ENCODE peak calls at places on chromosome 9, in ten cellular contexts. Y, B, J, H, Z, M, F, C, W and N are unnamed samples.

GRCh38 chr9:122922713-122923112 is 8.6 kb downstream of the ZBTB26 start:
- DNase-seq in B (no peak), M (no peak), H (no peak), W (no peak), F (no peak), Y (no peak), J (no peak), C (no peak), Z (no peak), N (no peak)

GRCh38 chr9:19130436-19130835 is 3.1 kb upstream of the PLIN2 start:
- DNase-seq in J (no peak), F (no peak), Y (no peak), Z (no peak), H (no peak), M (no peak), C (no peak), W (no peak), B (no peak), N (peak; percentile 74)

GRCh38 chr9:71795097-71795807 is 26.9 kb upstream of the CEMIP2 start:
- DNase-seq in B (no peak), M (no peak), C (no peak), Z (no peak), W (no peak), F (no peak), Y (no peak), H (no peak), J (no peak), N (no peak)

GRCh38 chr9:123250504-123250903 is 17.9 kb downstream of the STRBP start:
- DNase-seq in F (no peak), W (no peak), Z (no peak), Y (no peak), H (no peak), J (no peak), B (no peak), C (no peak), M (no peak), N (no peak)

GRCh38 chr9:38254756-38255155 is 137.7 kb upstream of the ALDH1B1 start:
- DNase-seq in M (no peak), J (no peak), H (no peak), Z (no peak), W (no peak), F (no peak), C (no peak), B (no peak), Y (no peak), N (no peak)

GRCh38 chr9:129669141-129669718 is 3.8 kb downstream of the PRRX2 start:
- DNase-seq in Y (no peak), B (no peak), J (peak; percentile 52), M (no peak), C (no peak), H (no peak), Z (no peak), F (no peak), W (peak; percentile 5), N (peak; percentile 67)

GRCh38 chr9:5231212-5231611 is at the start of gene INSL4:
- DNase-seq in H (no peak), F (no peak), B (no peak), Y (no peak), Z (no peak), C (no peak), W (peak; percentile 61), M (no peak), J (no peak), N (peak; percentile 5)

GRCh38 chr9:83583151-83584014 is 39.6 kb upstream of the IDNK start:
- DNase-seq in M (no peak), Z (peak; percentile 24), B (peak; percentile 72), F (peak; percentile 51), W (peak; percentile 64), C (peak; percentile 64), H (peak; percentile 47), J (peak; percentile 60), Y (peak; percentile 27), N (peak; percentile 87)

DNA sequence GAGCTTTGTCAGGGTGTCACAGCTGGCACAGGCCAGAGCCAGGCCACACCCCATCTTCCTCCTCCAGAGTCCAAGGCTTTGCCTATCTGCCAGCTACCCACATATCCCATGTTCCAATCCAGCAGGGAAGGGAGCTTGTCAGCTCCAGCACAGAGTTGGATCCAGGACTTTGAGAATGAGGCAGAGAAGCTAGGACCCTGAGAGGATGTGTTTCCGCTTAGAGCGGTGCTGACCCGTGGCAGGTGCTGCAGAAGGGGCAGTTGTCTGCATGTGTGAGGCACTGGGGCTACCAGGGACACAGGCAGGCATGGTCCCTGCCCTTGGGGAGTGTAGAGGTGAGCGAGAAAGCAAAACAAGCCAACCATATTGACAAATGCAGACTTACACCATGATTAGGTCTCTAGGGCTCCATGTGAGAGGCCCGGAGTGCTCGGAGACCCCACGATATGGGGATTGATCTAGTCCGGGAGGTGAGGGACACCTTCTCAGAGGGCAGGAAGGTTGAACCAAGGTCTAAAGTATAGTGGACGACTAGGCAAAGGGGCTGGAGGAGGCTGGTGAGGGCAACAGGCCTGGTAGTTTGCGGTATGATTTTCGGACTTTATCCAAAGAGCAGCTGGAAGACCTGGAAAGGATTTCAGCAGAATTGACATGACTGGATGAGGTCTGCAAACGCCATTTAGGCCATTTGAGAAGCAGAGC is 30.9 kb downstream of the COL27A1 start:
- DNase-seq in F (no peak), H (no peak), C (no peak), Y (no peak), B (no peak), J (no peak), W (no peak), Z (no peak), M (no peak), N (no peak)
- TF ChIP-seq CTCF in F (no peak), H (no peak), C (no peak), Y (no peak), B (no peak), J (no peak), W (no peak), Z (no peak), M (no peak), N (no peak)

GRCh38 chr9:95316794-95317118 is 753 bp downstream of the FANCC start:
- DNase-seq in Z (no peak), B (peak; percentile 70), Y (peak; percentile 80), C (peak; percentile 33), W (peak; percentile 76), M (peak; percentile 87), H (peak; percentile 78), J (peak; percentile 65), F (peak; percentile 37), N (peak; percentile 37)

GRCh38 chr9:95315108-95315746 is 2.3 kb downstream of the FANCC start:
- DNase-seq in Z (no peak), Y (no peak), W (no peak), J (no peak), H (peak; percentile 24), M (no peak), F (no peak), C (no peak), B (no peak), N (no peak)

GRCh38 chr9:95311956-95312355 is 5.6 kb downstream of the FANCC start:
- DNase-seq in Z (no peak), F (no peak), Y (no peak), M (no peak), H (no peak), W (no peak), J (no peak), B (no peak), C (no peak), N (no peak)

GRCh38 chr9:95316274-95316673 is 1.2 kb downstream of the FANCC start:
- DNase-seq in C (no peak), M (no peak), J (no peak), Z (no peak), B (no peak), W (no peak), F (no peak), H (no peak), Y (no peak), N (no peak)

GRCh38 chr9:95313010-95313498 is 4.5 kb downstream of the FANCC start:
- DNase-seq in W (peak; percentile 88), H (peak; percentile 75), B (peak; percentile 63), C (peak; percentile 29), F (peak; percentile 18), Z (no peak), J (peak; percentile 55), Y (peak; percentile 83), M (peak; percentile 89), N (peak; percentile 62)
- H3K4me3 ChIP-seq in W (peak overlapping the region; percentile 67), H (peak overlapping the region; percentile 21), B (peak overlapping the region; percentile 53), C (peak overlapping the region; percentile 11), F (peak overlapping the region; percentile 26), Z (no peak overlapping the region), J (peak overlapping the region; percentile 36), Y (peak overlapping the region; percentile 20), M (peak overlapping the region; percentile 41), N (peak overlapping the region; percentile 59)

GRCh38 chr9:135486267-135487065 is 6.9 kb downstream of the PPP1R26 start:
- DNase-seq in H (no peak), M (no peak), Z (no peak), W (no peak), F (no peak), J (no peak), Y (no peak), B (no peak), C (no peak), N (no peak)

GRCh38 chr9:135485385-135485784 is 5.8 kb downstream of the PPP1R26 start:
- DNase-seq in C (no peak), Z (no peak), B (no peak), J (no peak), Y (no peak), W (no peak), M (no peak), H (no peak), F (no peak), N (no peak)

GRCh38 chr9:135484460-135485277 is 5.1 kb downstream of the PPP1R26 start:
- DNase-seq in W (no peak), Z (no peak), Y (no peak), F (no peak), C (no peak), B (no peak), M (no peak), H (no peak), J (no peak), N (no peak)

GRCh38 chr9:135487281-135488012 is 7.9 kb downstream of the PPP1R26 start:
- DNase-seq in B (no peak), C (no peak), M (no peak), Y (no peak), Z (no peak), F (no peak), J (no peak), W (no peak), H (no peak), N (no peak)

DNA sequence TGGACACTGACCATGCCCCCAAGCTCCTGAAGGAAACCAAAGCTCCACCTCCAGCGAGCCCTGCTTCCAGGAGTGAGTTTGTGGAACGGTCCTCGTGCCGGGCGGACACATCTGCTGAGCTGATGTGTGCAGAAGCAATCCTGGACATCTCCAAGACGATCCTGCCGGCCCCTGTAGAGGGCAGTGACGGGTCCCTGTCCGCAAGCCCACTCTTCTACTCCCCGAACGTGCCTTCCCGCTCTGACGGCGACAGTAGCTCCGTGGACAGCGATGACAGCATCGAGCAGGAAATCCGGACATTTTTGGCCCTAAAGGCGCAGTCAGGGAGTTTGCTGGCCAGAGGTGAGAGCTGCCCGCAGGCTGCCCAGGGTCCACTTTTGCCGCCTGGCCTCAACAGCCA is 6.2 kb downstream of the PPP1R26 start:
- DNase-seq in Z (no peak), M (no peak), C (no peak), W (no peak), H (no peak), J (no peak), Y (no peak), B (no peak), F (no peak), N (no peak)
- TF ChIP-seq CTCF in Z (no peak), M (no peak), C (no peak), W (no peak), H (no peak), J (no peak), Y (no peak), B (no peak), F (no peak), N (no peak)

DNA sequence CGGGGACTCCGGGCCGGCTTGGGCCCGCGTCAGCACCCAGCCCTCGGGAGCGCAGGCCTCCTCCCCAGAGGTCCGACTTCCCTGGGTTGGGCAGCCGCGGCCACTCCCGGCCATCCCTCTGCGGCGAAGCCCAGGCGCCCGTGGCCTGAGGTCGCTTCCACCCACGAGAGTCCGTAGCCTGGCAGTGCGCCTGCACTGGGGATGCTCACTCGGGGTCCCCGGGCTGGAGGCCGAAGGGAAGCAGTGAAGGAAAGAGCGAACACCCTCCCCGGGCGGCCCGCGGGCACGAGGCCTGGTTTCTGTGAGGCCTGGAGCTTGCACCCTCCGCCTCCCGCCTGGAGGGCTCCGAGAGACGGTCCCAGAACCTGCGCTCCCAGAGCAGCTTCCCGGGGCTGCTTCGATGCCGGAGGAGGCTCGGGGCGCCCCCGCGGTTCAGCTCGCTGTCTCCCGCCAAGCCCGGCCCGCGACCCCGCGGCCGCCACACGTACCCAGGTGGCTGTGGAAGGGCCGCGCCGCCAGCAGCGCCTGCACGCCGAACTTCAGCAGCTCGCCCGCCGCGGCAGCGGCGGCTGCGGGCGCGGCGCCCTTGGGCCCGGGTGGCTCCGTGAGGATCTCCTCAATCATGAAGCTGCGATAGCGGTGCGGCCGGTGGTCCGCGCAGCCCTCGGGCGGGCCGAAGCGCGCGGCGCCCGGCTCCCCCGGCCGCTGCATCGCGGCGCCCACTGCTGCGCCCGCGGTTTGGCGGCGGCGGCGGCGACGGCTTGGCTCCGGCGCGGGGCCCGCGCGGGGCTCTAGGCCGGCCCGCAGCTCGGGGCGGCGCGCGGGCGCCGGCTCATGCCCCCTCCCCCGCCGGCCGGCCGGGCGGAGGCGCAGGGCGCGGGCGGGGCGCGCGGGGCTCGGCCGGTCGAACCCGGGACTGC is at the start of gene BARX1:
- DNase-seq in J (no peak), H (no peak), C (no peak), Z (no peak), Y (no peak), W (no peak), F (no peak), B (no peak), M (no peak), N (no peak)
- H3K4me3 ChIP-seq in J (no peak within 1 kb of the TSS), H (no peak within 1 kb of the TSS), C (no peak within 1 kb of the TSS), Z (peak within 1 kb of the TSS; percentile 37), Y (no peak within 1 kb of the TSS), W (no peak within 1 kb of the TSS), F (no peak within 1 kb of the TSS), B (no peak within 1 kb of the TSS), M (peak within 1 kb of the TSS; percentile 19), N (no peak within 1 kb of the TSS)